ENCODE peak calls at places on chromosomes 4 and X, in four cellular contexts. T, F, B and E are unnamed samples.

GRCh38 chrX:12249997-12250396 is 111.7 kb downstream of the FRMPD4 start:
- DNase-seq in T (no peak), F (no peak), B (no peak), E (no peak)

GRCh38 chr4:124262211-124263179 is 450.0 kb downstream of the ANKRD50 start:
- DNase-seq in T (peak; percentile 57), F (peak; percentile 44), B (peak; percentile 58), E (peak; percentile 64)

GRCh38 chr4:169160825-169161224 is 109.9 kb downstream of the SH3RF1 start:
- DNase-seq in T (no peak), F (no peak), B (no peak), E (no peak)

GRCh38 chrX:53681661-53682060 is 4.9 kb downstream of the HUWE1 start:
- DNase-seq in T (no peak), F (no peak), B (no peak), E (no peak)

GRCh38 chrX:71178908-71179307 is 34.3 kb downstream of the NLGN3 start:
- DNase-seq in T (peak; percentile 49), F (no peak), B (peak; percentile 50), E (peak; percentile 28)

GRCh38 chrX:44267116-44267515 is 76.4 kb downstream of the EFHC2 start:
- DNase-seq in T (no peak), F (no peak), B (no peak), E (no peak)

GRCh38 chr4:67593741-67594175 is 35.2 kb downstream of the STAP1 start:
- DNase-seq in T (no peak), F (no peak), B (no peak), E (no peak)

GRCh38 chrX:31038585-31039326 is 33.1 kb downstream of the FTHL17 start:
- DNase-seq in T (peak; percentile 52), F (no peak), B (no peak), E (peak; percentile 47)

GRCh38 chr4:12445711-12446110 is 1017.0 kb upstream of the HS3ST1 start:
- DNase-seq in T (no peak), F (no peak), B (no peak), E (no peak)

GRCh38 chr4:89765966-89766365 is 71.0 kb downstream of the SNCA start:
- DNase-seq in T (no peak), F (no peak), B (no peak), E (no peak)

GRCh38 chrX:14832151-14832550 is 40.7 kb downstream of the FANCB start:
- DNase-seq in T (no peak), F (no peak), B (no peak), E (no peak)

GRCh38 chrX:120310861-120311631 is at the start of gene TMEM255A:
- DNase-seq in T (peak; percentile 33), F (no peak), B (no peak), E (peak; percentile 38)

GRCh38 chr4:56099378-56099786 is 150.6 kb downstream of the CEP135 start:
- DNase-seq in T (no peak), F (no peak), B (no peak), E (no peak)

GRCh38 chrX:154827624-154828408 is 6.6 kb downstream of the SMIM9 start:
- DNase-seq in T (no peak), F (no peak), B (no peak), E (no peak)

GRCh38 chrX:8939344-8939743 is 94.6 kb downstream of the FAM9B start:
- DNase-seq in T (no peak), F (no peak), B (no peak), E (no peak)

GRCh38 chr4:67565284-67565683 is 6.8 kb downstream of the STAP1 start:
- DNase-seq in T (no peak), F (no peak), B (no peak), E (no peak)

GRCh38 chrX:150975655-150976390 is 7.3 kb upstream of the HMGB3 start:
- DNase-seq in T (no peak), F (no peak), B (no peak), E (no peak)

GRCh38 chrX:70444326-70445196 is at the start of gene DLG3:
- DNase-seq in T (peak; percentile 58), F (no peak), B (no peak), E (peak; percentile 76)

GRCh38 chrX:38124000-38124399 is 96.7 kb downstream of the SRPX start:
- DNase-seq in T (no peak), F (no peak), B (no peak), E (no peak)

GRCh38 chr4:37767546-37767945 is 58.9 kb upstream of the PGM2 start:
- DNase-seq in T (peak; percentile 44), F (no peak), B (no peak), E (no peak)

DNA sequence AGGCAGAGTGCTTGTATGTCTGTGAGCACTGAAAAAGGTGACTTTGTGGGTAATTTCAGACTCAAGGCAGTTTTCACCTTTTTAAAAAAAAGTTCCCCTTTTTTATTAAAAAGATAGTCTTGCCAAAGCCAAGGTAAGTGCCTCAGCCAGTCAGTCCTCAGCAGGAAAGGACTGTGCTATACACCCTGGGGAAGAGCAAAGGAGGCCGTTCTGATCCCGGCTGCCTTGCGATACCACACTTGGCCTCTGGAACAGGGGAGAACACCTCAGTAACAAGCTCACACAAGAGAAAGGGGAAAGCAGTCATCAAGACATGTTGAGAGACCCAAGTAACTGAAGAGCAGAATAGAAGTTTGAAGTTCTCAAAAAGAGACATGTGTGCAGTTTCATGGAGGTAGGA is 541.7 kb downstream of the BCOR start:
- DNase-seq in T (no peak), F (no peak), B (no peak), E (no peak)
- TF ChIP-seq CTCF in T (no peak), F (no peak), B (no peak), E (no peak)

GRCh38 chr4:6873291-6873690 is 36.3 kb upstream of the TBC1D14 start:
- DNase-seq in T (no peak), F (no peak), B (no peak), E (no peak)
- TF ChIP-seq CTCF in T (peak; percentile 48), F (no peak), B (no peak), E (no peak)

GRCh38 chr4:182307746-182308145 is 64.5 kb downstream of the TENM3 start:
- DNase-seq in T (no peak), F (no peak), B (no peak), E (no peak)

GRCh38 chr4:182303847-182304246 is 60.6 kb downstream of the TENM3 start:
- DNase-seq in T (no peak), F (no peak), B (no peak), E (no peak)

GRCh38 chr4:182310316-182310715 is 67.1 kb downstream of the TENM3 start:
- DNase-seq in T (no peak), F (no peak), B (no peak), E (no peak)

GRCh38 chr4:182309877-182310276 is 66.7 kb downstream of the TENM3 start:
- DNase-seq in T (no peak), F (no peak), B (no peak), E (no peak)

DNA sequence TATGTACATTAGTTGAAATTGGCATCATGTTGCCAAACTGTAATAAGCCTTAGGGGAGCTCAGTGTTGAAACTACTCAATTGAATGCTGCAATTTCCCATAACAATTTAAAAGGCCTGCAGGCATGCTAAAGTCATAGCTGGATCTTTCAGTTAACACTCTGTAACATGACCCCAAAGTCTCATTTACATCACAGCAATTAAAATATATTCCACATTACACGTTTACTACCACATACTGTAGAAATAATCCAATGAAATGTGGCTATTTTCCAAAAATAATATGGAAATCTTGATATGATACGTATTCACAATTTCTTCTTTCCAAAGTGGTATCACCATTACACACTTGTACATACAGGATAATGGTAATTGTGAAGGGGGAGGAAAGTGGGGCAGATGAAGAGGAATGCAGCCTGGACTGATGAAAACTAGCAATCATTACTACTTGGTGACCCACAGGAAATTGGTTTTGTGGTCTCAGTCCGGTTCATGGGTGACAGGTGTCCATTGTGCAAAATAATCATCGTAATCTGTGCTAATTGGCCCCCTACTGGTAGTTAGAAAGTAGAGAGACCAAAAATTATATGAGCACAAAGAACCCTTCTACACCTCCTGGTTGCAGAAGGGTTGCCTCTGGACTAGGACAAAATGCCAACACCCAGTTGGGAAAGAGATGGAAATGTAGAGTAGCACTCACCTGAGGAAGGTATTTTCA is 63.7 kb downstream of the TENM3 start:
- DNase-seq in T (no peak), F (no peak), B (no peak), E (no peak)
- TF ChIP-seq CTCF in T (peak; percentile 30), F (no peak), B (no peak), E (peak; percentile 13)

GRCh38 chr4:19304028-19304427 is 947.7 kb upstream of the SLIT2 start:
- DNase-seq in T (no peak), F (no peak), B (no peak), E (no peak)

DNA sequence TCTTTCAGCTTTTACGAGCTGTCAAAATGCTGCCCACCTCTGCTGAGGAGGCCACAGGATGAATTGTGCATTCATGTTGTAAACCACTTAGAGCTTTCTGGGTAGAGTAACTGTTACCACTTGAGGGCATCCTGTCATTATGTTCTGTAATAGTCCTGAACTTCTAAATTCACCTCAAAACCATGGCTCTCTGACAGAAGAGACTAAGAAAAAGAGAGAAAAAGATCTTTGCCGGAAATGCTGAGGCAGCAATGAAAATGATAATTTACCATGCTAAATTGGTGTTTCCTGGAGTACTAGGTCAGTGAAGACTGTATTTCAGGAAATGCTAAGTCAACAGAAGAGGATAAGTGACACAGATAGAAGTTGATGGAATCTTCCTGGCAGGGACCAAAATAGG is 942.3 kb upstream of the SLIT2 start:
- DNase-seq in T (no peak), F (no peak), B (no peak), E (no peak)
- TF ChIP-seq CTCF in T (no peak), F (no peak), B (no peak), E (no peak)

GRCh38 chrX:3548743-3549441 is 164.6 kb downstream of the PRKX start:
- DNase-seq in T (no peak), F (no peak), B (no peak), E (no peak)
- TF ChIP-seq CTCF in T (no peak), F (peak; percentile 30), B (peak; percentile 38), E (no peak)

DNA sequence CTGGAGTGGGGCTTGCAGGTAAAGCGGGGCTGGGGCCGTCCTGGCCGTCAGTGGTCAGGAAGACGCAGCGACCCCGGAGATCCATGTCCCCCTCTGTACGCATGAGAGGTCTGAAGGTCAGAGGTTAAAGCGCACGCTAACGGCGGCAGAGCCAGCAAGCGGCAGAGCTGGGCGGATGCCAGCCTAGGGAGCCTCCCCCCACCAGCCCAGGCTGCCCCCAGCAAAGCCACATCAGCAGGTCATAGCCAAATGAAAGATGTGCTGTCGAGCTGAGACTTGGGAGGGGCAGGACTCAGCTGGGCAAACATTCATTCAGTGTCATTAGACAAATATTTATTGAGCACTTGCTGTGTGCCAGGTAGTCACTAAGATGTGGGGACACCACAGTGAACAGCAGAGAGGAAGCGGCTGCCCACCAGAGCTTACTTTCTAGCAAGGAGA is 593 bp upstream of the JAKMIP1 start:
- DNase-seq in T (no peak), F (no peak), B (no peak), E (no peak)
- TF ChIP-seq CTCF in T (no peak), F (no peak), B (no peak), E (no peak)

GRCh38 chrX:19787305-19787704 is 100.1 kb downstream of the SH3KBP1 start:
- DNase-seq in T (no peak), F (no peak), B (no peak), E (no peak)

GRCh38 chrX:19791562-19791961 is 95.8 kb downstream of the SH3KBP1 start:
- DNase-seq in T (no peak), F (no peak), B (no peak), E (no peak)

GRCh38 chrX:19790829-19791228 is 96.6 kb downstream of the SH3KBP1 start:
- DNase-seq in T (no peak), F (no peak), B (no peak), E (no peak)

GRCh38 chrX:19789782-19790181 is 97.6 kb downstream of the SH3KBP1 start:
- DNase-seq in T (no peak), F (no peak), B (no peak), E (no peak)

GRCh38 chrX:19789376-19789775 is 98.0 kb downstream of the SH3KBP1 start:
- DNase-seq in T (no peak), F (no peak), B (no peak), E (no peak)
- TF ChIP-seq CTCF in T (no peak), F (no peak), B (no peak), E (no peak)